ENCODE peak calls at places on chromosome 18, in four cellular contexts. F is ovary, E is dorsolateral prefrontal cortex, J is small intestine. R is an unnamed sample.

GRCh38 chr18:55405655-55406373 is 182.2 kb downstream of the TCF4 start:
- DNase-seq in F (peak; percentile 83), E (peak; percentile 66), J (no peak), R (peak; percentile 46)

GRCh38 chr18:39589496-39589895 is 2023.9 kb upstream of the CELF4 start:
- DNase-seq in F (no peak), E (no peak), J (no peak), R (no peak)

GRCh38 chr18:58180738-58181353 is 136.8 kb downstream of the NEDD4L start:
- DNase-seq in F (peak; percentile 41), E (no peak), J (peak; percentile 71), R (no peak)

GRCh38 chr18:4454548-4455112 is 477 bp downstream of the DLGAP1 start:
- DNase-seq in F (peak; percentile 32), E (no peak), J (no peak), R (no peak)

GRCh38 chr18:27185025-27185763 is at the start of gene CHST9:
- DNase-seq in F (no peak), E (peak; percentile 47), J (no peak), R (no peak)

GRCh38 chr18:59229191-59229590 is 9.2 kb downstream of the GRP start:
- DNase-seq in F (no peak), E (no peak), J (no peak), R (no peak)

GRCh38 chr18:32048507-32049091 is 30.0 kb downstream of the RNF125 start:
- DNase-seq in F (no peak), E (no peak), J (peak; percentile 91), R (no peak)

GRCh38 chr18:79964330-79965118 is at the start of gene HSBP1L1:
- DNase-seq in F (peak; percentile 62), E (peak; percentile 70), J (peak; percentile 77), R (no peak)

GRCh38 chr18:26656944-26657536 is 108.7 kb upstream of the KCTD1 start:
- DNase-seq in F (peak; percentile 83), E (peak; percentile 82), J (peak; percentile 43), R (no peak)

GRCh38 chr18:75810481-75810880 is 383.0 kb upstream of the SMIM21 start:
- DNase-seq in F (no peak), E (no peak), J (no peak), R (no peak)

GRCh38 chr18:67194886-67195285 is 321.6 kb downstream of the DSEL start:
- DNase-seq in F (no peak), E (no peak), J (no peak), R (no peak)

GRCh38 chr18:44599409-44599808 is 81.3 kb upstream of the SETBP1 start:
- DNase-seq in F (peak; percentile 15), E (peak; percentile 57), J (no peak), R (no peak)

GRCh38 chr18:37266290-37266689 is 299.3 kb downstream of the CELF4 start:
- DNase-seq in F (no peak), E (no peak), J (no peak), R (no peak)

GRCh38 chr18:48407358-48407757 is 1.8 kb downstream of the ZBTB7C start:
- DNase-seq in F (no peak), E (no peak), J (no peak), R (no peak)
- H3K27ac ChIP-seq in F (no peak overlapping the region), E (no peak overlapping the region), J (no peak overlapping the region), R (no peak overlapping the region)

GRCh38 chr18:78754311-78755043 is 225.1 kb upstream of the SALL3 start:
- DNase-seq in F (no peak), E (peak; percentile 30), J (no peak), R (no peak)

GRCh38 chr18:78757014-78757413 is 222.6 kb upstream of the SALL3 start:
- DNase-seq in F (no peak), E (peak; percentile 39), J (no peak), R (no peak)

GRCh38 chr18:78753240-78753639 is 226.4 kb upstream of the SALL3 start:
- DNase-seq in F (no peak), E (peak; percentile 20), J (no peak), R (no peak)

DNA sequence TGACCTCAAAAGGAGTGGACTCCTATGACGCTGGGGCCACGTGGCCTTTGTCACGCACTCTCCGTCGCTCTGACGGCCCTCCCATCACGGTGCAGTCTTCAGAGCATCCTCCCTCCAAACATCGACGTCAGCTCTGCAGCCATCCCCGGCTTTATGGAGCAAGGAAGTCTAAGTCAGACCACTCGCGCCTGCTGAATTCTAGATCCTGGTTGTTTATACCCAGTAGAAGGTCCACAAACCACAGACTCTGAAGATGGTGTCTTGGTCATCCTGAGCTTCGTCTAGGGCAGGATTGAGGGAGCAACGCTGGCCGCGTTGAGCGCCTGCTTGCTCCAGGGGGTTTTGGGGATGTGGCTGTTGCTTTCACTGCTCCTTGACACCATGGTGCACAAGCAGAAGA is 228.0 kb upstream of the SALL3 start:
- DNase-seq in F (no peak), E (peak; percentile 16), J (no peak), R (no peak)
- H3K27ac ChIP-seq in F (no peak overlapping the region), E (no peak overlapping the region), J (no peak overlapping the region), R (no peak overlapping the region)

DNA sequence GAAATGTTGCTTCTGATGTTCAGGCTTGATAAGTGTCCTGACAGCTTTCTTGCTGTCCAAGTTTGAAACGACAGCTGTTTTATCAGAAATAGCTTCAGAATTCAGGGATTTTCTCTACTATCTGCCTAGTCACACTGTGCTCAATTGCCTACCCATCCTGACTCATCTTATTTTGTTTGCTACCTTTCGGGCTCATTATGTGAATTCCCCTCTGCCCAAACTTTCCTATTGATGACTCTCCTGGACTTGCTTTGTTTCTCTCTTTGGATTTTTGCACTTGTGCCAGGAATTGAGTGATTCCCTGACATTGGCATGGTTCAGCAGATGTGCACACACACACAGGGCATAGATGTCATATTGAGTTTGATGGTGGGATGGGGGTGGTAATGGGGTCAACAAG is 1052.6 kb upstream of the PIK3C3 start:
- DNase-seq in F (no peak), E (no peak), J (no peak), R (no peak)
- H3K27ac ChIP-seq in F (no peak overlapping the region), E (no peak overlapping the region), J (no peak overlapping the region), R (no peak overlapping the region)

GRCh38 chr18:46407471-46408166 is 249.4 kb downstream of the LOXHD1 start:
- DNase-seq in F (no peak), E (no peak), J (no peak), R (no peak)
- H3K27ac ChIP-seq in F (no peak overlapping the region), E (no peak overlapping the region), J (no peak overlapping the region), R (no peak overlapping the region)

DNA sequence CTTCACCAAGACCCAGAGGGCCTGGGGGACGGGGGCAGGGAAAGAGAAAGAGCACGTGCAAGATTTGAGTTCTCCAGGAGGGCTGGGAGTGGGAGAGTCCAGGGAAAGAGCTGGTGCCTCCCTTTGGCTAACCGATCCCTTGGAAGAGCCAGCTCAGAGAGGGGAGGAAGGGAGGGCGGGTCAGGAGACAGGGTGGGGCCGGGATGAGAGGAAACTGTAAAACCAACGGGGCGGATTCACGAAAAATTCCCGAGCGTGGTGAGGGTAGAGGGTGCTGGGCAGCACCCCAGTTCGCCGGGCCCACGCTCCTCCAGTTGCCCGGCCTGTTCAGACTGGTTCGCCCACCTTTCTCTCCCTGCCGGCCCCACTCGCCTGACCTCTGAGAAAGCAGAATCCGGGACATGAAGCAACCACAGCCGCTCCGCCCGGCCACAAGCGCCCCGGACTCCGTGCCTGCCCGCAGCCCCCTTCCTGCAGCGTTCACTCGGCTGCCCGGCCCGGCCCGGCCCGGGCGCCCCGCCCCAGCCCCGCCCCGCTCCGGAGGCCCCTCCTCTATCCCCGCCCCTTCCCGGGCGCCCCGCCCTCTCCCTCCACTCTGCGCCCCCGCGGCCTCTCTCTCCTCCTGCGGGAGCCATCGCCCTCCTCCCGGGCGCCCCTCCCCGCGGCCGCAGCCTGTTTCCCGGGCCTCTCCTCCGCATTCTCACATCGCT is 230.9 kb upstream of the SMAD2 start:
- DNase-seq in F (peak; percentile 95), E (peak; percentile 87), J (peak; percentile 87), R (no peak)
- H3K27ac ChIP-seq in F (peak overlapping the region; percentile 92), E (peak overlapping the region; percentile 80), J (peak overlapping the region; percentile 92), R (peak overlapping the region; percentile 77)

GRCh38 chr18:12580630-12581342 is 77.1 kb downstream of the SPIRE1 start:
- DNase-seq in F (no peak), E (no peak), J (no peak), R (no peak)
- H3K27ac ChIP-seq in F (no peak overlapping the region), E (no peak overlapping the region), J (no peak overlapping the region), R (no peak overlapping the region)

GRCh38 chr18:12315911-12316310 is 7.9 kb downstream of the TUBB6 start:
- DNase-seq in F (no peak), E (no peak), J (no peak), R (no peak)

GRCh38 chr18:12313530-12314245 is 5.6 kb downstream of the TUBB6 start:
- DNase-seq in F (no peak), E (no peak), J (no peak), R (no peak)

GRCh38 chr18:12315481-12315880 is 7.4 kb downstream of the TUBB6 start:
- DNase-seq in F (no peak), E (no peak), J (no peak), R (no peak)

GRCh38 chr18:12312936-12313335 is 4.9 kb downstream of the TUBB6 start:
- DNase-seq in F (no peak), E (no peak), J (no peak), R (no peak)

DNA sequence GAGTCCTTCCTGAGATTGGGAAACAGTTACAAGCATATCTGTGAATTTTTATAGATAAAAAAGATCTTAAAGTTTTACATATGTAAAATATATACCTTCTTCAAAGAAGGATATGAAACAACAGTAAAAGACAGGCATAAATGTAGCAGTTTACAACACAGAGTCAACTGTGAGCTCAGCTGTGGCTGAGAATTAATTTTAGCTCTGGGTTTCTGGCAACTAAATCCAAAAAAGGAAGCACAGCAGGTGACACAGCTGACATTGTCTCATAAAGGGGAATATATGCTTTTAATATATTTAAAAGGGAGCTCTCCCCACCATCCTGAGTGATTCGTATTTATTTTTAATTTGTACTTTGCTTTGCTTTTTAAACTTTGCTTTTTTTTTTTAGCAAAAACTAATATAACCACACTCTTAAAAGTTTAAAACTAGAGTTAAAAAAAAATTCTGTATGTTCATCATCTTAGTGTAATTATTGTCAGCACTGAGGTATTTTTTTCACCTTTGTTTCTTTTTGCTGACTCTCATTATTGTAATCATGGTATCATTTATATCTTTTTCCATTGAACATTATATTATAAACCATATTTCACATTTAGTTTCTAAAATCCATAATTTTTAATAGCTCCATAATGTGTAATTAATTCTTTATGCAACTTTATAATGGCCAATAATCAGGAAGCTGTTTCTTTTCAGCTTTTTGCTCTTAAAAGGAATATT is 6.7 kb downstream of the TUBB6 start:
- DNase-seq in F (no peak), E (no peak), J (no peak), R (no peak)
- H3K27ac ChIP-seq in F (no peak overlapping the region), E (no peak overlapping the region), J (no peak overlapping the region), R (peak overlapping the region; percentile 97)